ENCODE peak calls at places on chromosome 17, in nine cellular contexts. D is MM.1S, L is GM23338, A is neural progenitor cell, J is HCT116, H is GM23248, F is PC-3, W is hepatocyte, V is OCI-LY7. P is an unnamed sample.
A peak's percentile ranks its signal among the peaks of the same experiment; 100 is the strongest.

GRCh38 chr17:15981208-15981607 is 18.3 kb downstream of the ZSWIM7 start:
- DNase-seq in D (no peak), L (no peak), A (no peak), J (no peak), H (no peak), F (peak; percentile 40), W (no peak), V (peak; percentile 10), P (no peak)

GRCh38 chr17:80138856-80139426 is 8.0 kb downstream of the EIF4A3 start:
- DNase-seq in D (no peak), L (no peak), A (no peak), J (no peak), H (no peak), F (no peak), W (no peak), V (no peak), P (no peak)

GRCh38 chr17:27824745-27825144 is 24.4 kb upstream of the NOS2 start:
- DNase-seq in D (no peak), L (no peak), A (no peak), J (no peak), H (no peak), F (no peak), W (no peak), V (no peak), P (no peak)

GRCh38 chr17:80847506-80848230 is 144.0 kb upstream of the CHMP6 start:
- DNase-seq in D (no peak), L (no peak), A (no peak), J (no peak), H (no peak), F (no peak), W (no peak), V (no peak), P (no peak)

GRCh38 chr17:74639704-74640142 is 16.2 kb upstream of the CD300E start:
- DNase-seq in D (peak; percentile 73), L (no peak), A (no peak), J (no peak), H (no peak), F (no peak), W (no peak), V (peak; percentile 61), P (no peak)

GRCh38 chr17:74839955-74840354 is 19.7 kb downstream of the GRIN2C start:
- DNase-seq in D (no peak), L (no peak), A (no peak), J (no peak), H (no peak), F (no peak), W (no peak), V (no peak), P (no peak)

GRCh38 chr17:41519501-41520224 is 973 bp upstream of the KRT15 start:
- DNase-seq in D (no peak), L (no peak), A (no peak), J (no peak), H (no peak), F (peak; percentile 58), W (no peak), V (no peak), P (no peak)

GRCh38 chr17:72455562-72455961 is 334.7 kb downstream of the SOX9 start:
- DNase-seq in D (no peak), L (peak; percentile 36), A (no peak), J (no peak), H (no peak), F (no peak), W (no peak), V (no peak), P (no peak)

GRCh38 chr17:83109793-83110645 is 30.6 kb downstream of the METRNL start:
- DNase-seq in D (no peak), L (no peak), A (no peak), J (peak; percentile 76), H (peak; percentile 99), F (peak; percentile 96), W (peak; percentile 91), V (no peak), P (peak; percentile 95)

GRCh38 chr17:79695293-79696158 is 35.2 kb upstream of the ENPP7 start:
- DNase-seq in D (no peak), L (no peak), A (no peak), J (no peak), H (peak; percentile 26), F (no peak), W (no peak), V (no peak), P (peak; percentile 75)

GRCh38 chr17:44220211-44221071 is 966 bp upstream of the UBTF start:
- DNase-seq in D (peak; percentile 60), L (peak; percentile 61), A (peak; percentile 71), J (no peak), H (peak; percentile 80), F (peak; percentile 48), W (peak; percentile 78), V (peak; percentile 77), P (peak; percentile 71)
- TF ChIP-seq EZH2phosphoT487 in D (no peak), L (no peak), A (no peak), J (no peak), H (no peak), F (no peak), W (no peak), V (no peak), P (no peak)

GRCh38 chr17:10033982-10034381 is 128.9 kb upstream of the RCVRN start:
- DNase-seq in D (no peak), L (no peak), A (no peak), J (no peak), H (peak; percentile 17), F (no peak), W (no peak), V (no peak), P (no peak)

GRCh38 chr17:10032142-10032541 is 127.1 kb upstream of the RCVRN start:
- DNase-seq in D (no peak), L (peak; percentile 26), A (no peak), J (no peak), H (peak; percentile 60), F (no peak), W (no peak), V (no peak), P (no peak)

GRCh38 chr17:10034719-10035475 is 129.8 kb upstream of the RCVRN start:
- DNase-seq in D (no peak), L (no peak), A (no peak), J (no peak), H (no peak), F (no peak), W (peak; percentile 32), V (no peak), P (no peak)

GRCh38 chr17:10031606-10032005 is 126.5 kb upstream of the RCVRN start:
- DNase-seq in D (no peak), L (no peak), A (no peak), J (no peak), H (no peak), F (no peak), W (no peak), V (no peak), P (no peak)

GRCh38 chr17:10033449-10033848 is 128.4 kb upstream of the RCVRN start:
- DNase-seq in D (no peak), L (no peak), A (peak; percentile 62), J (no peak), H (no peak), F (no peak), W (no peak), V (peak; percentile 3), P (no peak)
- TF ChIP-seq EZH2phosphoT487 in D (no peak), L (no peak), A (no peak), J (no peak), H (no peak), F (no peak), W (no peak), V (no peak), P (no peak)

GRCh38 chr17:28849281-28849680 is 5.5 kb upstream of the ERAL1 start:
- DNase-seq in D (no peak), L (peak; percentile 52), A (no peak), J (no peak), H (peak; percentile 33), F (no peak), W (no peak), V (no peak), P (peak; percentile 25)
- TF ChIP-seq EZH2phosphoT487 in D (no peak), L (no peak), A (no peak), J (no peak), H (no peak), F (no peak), W (no peak), V (no peak), P (no peak)

GRCh38 chr17:78184868-78185267 is 2.0 kb downstream of the TK1 start:
- DNase-seq in D (no peak), L (no peak), A (no peak), J (no peak), H (no peak), F (no peak), W (no peak), V (no peak), P (no peak)

GRCh38 chr17:78182504-78182903 is 4.3 kb downstream of the TK1 start:
- DNase-seq in D (no peak), L (no peak), A (no peak), J (no peak), H (no peak), F (no peak), W (no peak), V (no peak), P (no peak)

GRCh38 chr17:78184311-78184710 is 2.5 kb downstream of the TK1 start:
- DNase-seq in D (no peak), L (no peak), A (no peak), J (no peak), H (no peak), F (no peak), W (no peak), V (no peak), P (no peak)

GRCh38 chr17:78186689-78187595 is at the start of the genes AFMID and TK1:
- DNase-seq in D (peak; percentile 97), L (peak; percentile 98), A (peak; percentile 99), J (peak; percentile 99), H (peak; percentile 98), F (peak; percentile 100), W (peak; percentile 98), V (peak; percentile 98), P (peak; percentile 100)

GRCh38 chr17:78185981-78186688 is 717 bp downstream of the TK1 start:
- DNase-seq in D (peak; percentile 29), L (no peak), A (peak; percentile 42), J (no peak), H (peak; percentile 54), F (peak; percentile 57), W (no peak), V (peak; percentile 53), P (peak; percentile 73)
- TF ChIP-seq EZH2phosphoT487 in D (no peak), L (no peak), A (no peak), J (no peak), H (no peak), F (no peak), W (no peak), V (no peak), P (no peak)

P was measured in SK-N-SH.